ENCODE peak calls at places on chromosomes 1 and 21, in nine cellular contexts. H is NCI-H748 treated with DMSO at 0.1 percent for 48 hours; M is neural crest cell; O is hypothalamus; K is choroid plexus epithelial cell; X is breast epithelium; U is left kidney; N is stimulated activated naive CD8-positive, alpha-beta T cell treated with anti-CD3 and anti-CD28 coated beads, Interleukin-15, Interleukin-2, amounts not matched to agents 100 U/mL and 50 U/mL, for 24 hours; A is AG04450. F is an unnamed sample.

GRCh38 chr1:50971748-50972305 is 1.8 kb downstream of the CDKN2C start:
- DNase-seq in U (no peak), A (no peak), O (no peak), K (no peak), M (no peak), H (no peak), X (no peak), N (no peak), F (no peak)

GRCh38 chr21:39071623-39072214 is 111.5 kb downstream of the PSMG1 start:
- DNase-seq in O (no peak), A (peak), U (peak), H (no peak), X (no peak), N (no peak), K (peak), M (no peak), F (no peak)

GRCh38 chr1:101017448-101017847 is 8.1 kb downstream of the DPH5 start:
- DNase-seq in H (no peak), U (no peak), X (no peak), K (no peak), A (no peak), O (no peak), N (no peak), M (no peak), F (no peak)

GRCh38 chr1:85975770-85976386 is 180.7 kb downstream of the COL24A1 start:
- DNase-seq in U (peak), N (no peak), O (no peak), M (no peak), K (no peak), A (no peak), H (peak), X (no peak), F (peak)

GRCh38 chr1:20381045-20381641 is 90.5 kb downstream of the VWA5B1 start:
- DNase-seq in O (no peak), A (no peak), K (no peak), H (no peak), U (no peak), N (no peak), M (no peak), X (no peak), F (no peak)

GRCh38 chr1:1918901-1919303 is at the start of gene TMEM52:
- DNase-seq in U (no peak), N (no peak), M (no peak), K (no peak), O (no peak), A (no peak), X (peak), H (no peak), F (no peak)

GRCh38 chr1:3548156-3548893 is 63.0 kb downstream of the MEGF6 start:
- DNase-seq in A (peak), H (no peak), M (no peak), U (no peak), N (no peak), O (no peak), X (no peak), K (peak), F (no peak)

GRCh38 chr1:166843769-166844596 is 4.7 kb downstream of the POGK start:
- DNase-seq in N (no peak), H (no peak), M (no peak), K (no peak), O (peak), A (no peak), U (no peak), X (no peak), F (no peak)

GRCh38 chr1:2548068-2548589 is 8.0 kb upstream of the TNFRSF14 start:
- DNase-seq in O (peak), N (peak), K (peak), U (peak), A (no peak), X (peak), M (peak), H (peak), F (peak)

GRCh38 chr1:231810415-231810814 is 183.8 kb downstream of the DISC1 start:
- DNase-seq in X (no peak), M (no peak), K (no peak), N (no peak), A (no peak), H (no peak), U (no peak), O (no peak), F (no peak)

GRCh38 chr1:114122891-114123621 is 30.6 kb downstream of the SYT6 start:
- DNase-seq in N (no peak), O (no peak), M (no peak), K (no peak), U (no peak), X (no peak), H (no peak), A (no peak), F (no peak)

F was measured in COR-L47.